ENCODE peak calls at places on chromosomes 7 and 10, in five cellular contexts. B is heart right ventricle; N is nephron progenitor cell; R is stimulated activated CD8-positive, alpha-beta memory T cell treated with anti-CD3 and anti-CD28 coated beads, Interleukin-2, amount 100 ng/mL, for 1 hour; T is iPS-NIHi11. F is an unnamed sample.

GRCh38 chr7:55595511-55595910 is 23.2 kb upstream of the VOPP1 start:
- DNase-seq in R (no peak), N (no peak), T (no peak), B (no peak), F (no peak)

GRCh38 chr7:158395780-158396214 is 191.8 kb downstream of the PTPRN2 start:
- DNase-seq in N (no peak), T (peak), B (no peak), R (no peak), F (no peak)

GRCh38 chr10:36779238-36779846 is 346.1 kb upstream of the ANKRD30A start:
- DNase-seq in T (peak), N (peak), R (no peak), B (peak), F (peak)

GRCh38 chr10:48444861-48445841 is 138.7 kb downstream of the MAPK8 start:
- DNase-seq in B (no peak), N (no peak), R (no peak), T (peak), F (peak)

GRCh38 chr7:155889636-155890508 is 77.6 kb upstream of the SHH start:
- DNase-seq in R (no peak), T (no peak), B (no peak), N (no peak), F (no peak)

GRCh38 chr7:85041599-85042216 is 145.1 kb downstream of the SEMA3D start:
- DNase-seq in B (peak), T (peak), N (peak), R (no peak), F (peak)

GRCh38 chr10:115093286-115093775 is at the start of gene ATRNL1:
- DNase-seq in R (no peak), T (peak), N (peak), B (peak), F (peak)

GRCh38 chr7:151856098-151856497 is 20.8 kb downstream of the PRKAG2 start:
- DNase-seq in B (no peak), N (no peak), R (no peak), T (peak), F (no peak)

GRCh38 chr10:19719320-19719719 is 96.9 kb upstream of the PLXDC2 start:
- DNase-seq in T (no peak), R (no peak), N (no peak), B (no peak), F (no peak)

GRCh38 chr7:18455644-18456043 is 39.9 kb upstream of the HDAC9 start:
- DNase-seq in N (no peak), T (no peak), R (no peak), B (no peak), F (no peak)

GRCh38 chr7:4850262-4850795 is 11.5 kb downstream of the PAPOLB start:
- DNase-seq in T (no peak), B (no peak), R (no peak), N (no peak), F (no peak)